ENCODE peak calls at places on chromosomes 1 and 21, in nine cellular contexts. Q is brain microvascular endothelial cell; W is activated T-helper 1 cell treated with Interleukin-2 at 50 U/mL for 16 hours; B is effector CD8-positive, alpha-beta T cell; N is NCI-H187; I is nucleus accumbens; F is activated T-cell treated with anti-CD3 and anti-CD28 coated beads for 1 hour; R is ecto neural progenitor cell; L is renal cortical epithelial cell. S is an unnamed sample.

GRCh38 chr21:42939581-42940413 is 14.4 kb upstream of the ERVH48-1 start:
- DNase-seq in Q (peak), W (no peak), B (no peak), N (no peak), I (peak), F (no peak), R (no peak), L (peak), S (peak)

GRCh38 chr1:242430956-242431355 is 93.5 kb downstream of the PLD5 start:
- DNase-seq in Q (no peak), W (no peak), B (no peak), N (no peak), I (no peak), F (no peak), R (no peak), L (no peak), S (no peak)

GRCh38 chr1:51520700-51521248 is 1.7 kb upstream of the EPS15 start:
- DNase-seq in Q (no peak), W (no peak), B (no peak), N (no peak), I (no peak), F (no peak), R (no peak), L (no peak), S (no peak)

GRCh38 chr21:33973268-33973667 is 57.7 kb upstream of the ATP5PO start:
- DNase-seq in Q (no peak), W (no peak), B (no peak), N (no peak), I (no peak), F (no peak), R (no peak), L (no peak), S (no peak)

GRCh38 chr1:46302091-46303037 is 1.1 kb downstream of the LRRC41 start:
- DNase-seq in Q (peak), W (peak), B (peak), N (no peak), I (peak), F (peak), R (peak), L (no peak), S (no peak)

GRCh38 chr1:212827831-212828278 is 19.6 kb downstream of the SPATA45 start:
- DNase-seq in Q (no peak), W (no peak), B (no peak), N (no peak), I (no peak), F (no peak), R (no peak), L (no peak), S (no peak)

GRCh38 chr1:100535264-100535663 is 2.7 kb upstream of the GPR88 start:
- DNase-seq in Q (no peak), W (no peak), B (no peak), N (no peak), I (no peak), F (no peak), R (no peak), L (no peak), S (no peak)

GRCh38 chr1:17259233-17259873 is 10.5 kb downstream of the PADI3 start:
- DNase-seq in Q (peak), W (no peak), B (no peak), N (no peak), I (no peak), F (no peak), R (no peak), L (no peak), S (peak)

GRCh38 chr1:101128211-101128727 is 102.7 kb upstream of the DPH5 start:
- DNase-seq in Q (no peak), W (no peak), B (no peak), N (no peak), I (no peak), F (no peak), R (no peak), L (no peak), S (no peak)

S was measured in A172.